ENCODE peak calls at places on chromosomes 3 and 15, in six cellular contexts. One of them, this sample, is unnamed.

GRCh38 chr15:42490246-42490742 is 647 bp downstream of the ZNF106 start:
- DNase-seq in amniotic stem cell: no peak
- DNase-seq in HEK293T: peak; percentile 5
- DNase-seq in RWPE1: peak; percentile 26
- DNase-seq in ELR: peak; percentile 26
- DNase-seq in CD4-positive, alpha-beta T cell: no peak
- DNase-seq in this sample: peak; percentile 8

GRCh38 chr15:79994651-79995050 is 23.7 kb upstream of the BCL2A1 start:
- DNase-seq in amniotic stem cell: no peak
- DNase-seq in HEK293T: no peak
- DNase-seq in RWPE1: no peak
- DNase-seq in ELR: peak; percentile 66
- DNase-seq in CD4-positive, alpha-beta T cell: no peak
- DNase-seq in this sample: peak; percentile 34

GRCh38 chr3:194078046-194078445 is 57.9 kb upstream of the HES1 start:
- DNase-seq in amniotic stem cell: no peak
- DNase-seq in HEK293T: no peak
- DNase-seq in RWPE1: no peak
- DNase-seq in ELR: no peak
- DNase-seq in CD4-positive, alpha-beta T cell: no peak
- DNase-seq in this sample: no peak

GRCh38 chr15:65094294-65094995 is 17.9 kb downstream of the KBTBD13 start:
- DNase-seq in amniotic stem cell: no peak
- DNase-seq in HEK293T: no peak
- DNase-seq in RWPE1: no peak
- DNase-seq in ELR: no peak
- DNase-seq in CD4-positive, alpha-beta T cell: no peak
- DNase-seq in this sample: no peak

GRCh38 chr3:52495777-52496602 is 852 bp downstream of the STAB1 start:
- DNase-seq in amniotic stem cell: no peak
- DNase-seq in HEK293T: no peak
- DNase-seq in RWPE1: no peak
- DNase-seq in ELR: peak; percentile 71
- DNase-seq in CD4-positive, alpha-beta T cell: no peak
- DNase-seq in this sample: peak; percentile 65

GRCh38 chr3:124699686-124700396 is 30.4 kb upstream of the UMPS start:
- DNase-seq in amniotic stem cell: no peak
- DNase-seq in HEK293T: no peak
- DNase-seq in RWPE1: no peak
- DNase-seq in ELR: no peak
- DNase-seq in CD4-positive, alpha-beta T cell: no peak
- DNase-seq in this sample: no peak

GRCh38 chr3:183008303-183008702 is 28.0 kb upstream of the DCUN1D1 start:
- DNase-seq in amniotic stem cell: no peak
- DNase-seq in HEK293T: no peak
- DNase-seq in RWPE1: no peak
- DNase-seq in ELR: no peak
- DNase-seq in CD4-positive, alpha-beta T cell: no peak
- DNase-seq in this sample: no peak

GRCh38 chr3:42351221-42351620 is 59.2 kb downstream of the LYZL4 start:
- DNase-seq in amniotic stem cell: no peak
- DNase-seq in HEK293T: no peak
- DNase-seq in RWPE1: no peak
- DNase-seq in ELR: no peak
- DNase-seq in CD4-positive, alpha-beta T cell: no peak
- DNase-seq in this sample: peak; percentile 32

GRCh38 chr15:83365370-83365938 is 81.0 kb upstream of the BNC1 start:
- DNase-seq in amniotic stem cell: no peak
- DNase-seq in HEK293T: peak; percentile 57
- DNase-seq in RWPE1: peak; percentile 76
- DNase-seq in ELR: peak; percentile 66
- DNase-seq in CD4-positive, alpha-beta T cell: no peak
- DNase-seq in this sample: peak; percentile 66

GRCh38 chr3:194205675-194206133 is 69.8 kb downstream of the HES1 start:
- DNase-seq in amniotic stem cell: no peak
- DNase-seq in HEK293T: peak; percentile 28
- DNase-seq in RWPE1: no peak
- DNase-seq in ELR: no peak
- DNase-seq in CD4-positive, alpha-beta T cell: no peak
- DNase-seq in this sample: no peak

GRCh38 chr3:149703474-149703873 is 45.6 kb upstream of the WWTR1 start:
- DNase-seq in amniotic stem cell: no peak
- DNase-seq in HEK293T: no peak
- DNase-seq in RWPE1: no peak
- DNase-seq in ELR: peak; percentile 57
- DNase-seq in CD4-positive, alpha-beta T cell: no peak
- DNase-seq in this sample: peak; percentile 77

GRCh38 chr3:73007992-73008712 is 11.5 kb downstream of the PPP4R2 start:
- DNase-seq in amniotic stem cell: no peak
- DNase-seq in HEK293T: no peak
- DNase-seq in RWPE1: no peak
- DNase-seq in ELR: peak; percentile 29
- DNase-seq in CD4-positive, alpha-beta T cell: no peak
- DNase-seq in this sample: peak; percentile 13

GRCh38 chr3:72255736-72256559 is 471.0 kb upstream of the PROK2 start:
- DNase-seq in amniotic stem cell: no peak
- DNase-seq in HEK293T: peak; percentile 25
- DNase-seq in RWPE1: peak; percentile 51
- DNase-seq in ELR: no peak
- DNase-seq in CD4-positive, alpha-beta T cell: peak; percentile 16
- DNase-seq in this sample: no peak

GRCh38 chr3:16114930-16115329 is 59.5 kb upstream of the GALNT15 start:
- DNase-seq in amniotic stem cell: no peak
- DNase-seq in HEK293T: no peak
- DNase-seq in RWPE1: no peak
- DNase-seq in ELR: no peak
- DNase-seq in CD4-positive, alpha-beta T cell: no peak
- DNase-seq in this sample: no peak

GRCh38 chr3:52851348-52851747 is 16.5 kb upstream of the MUSTN1 start:
- DNase-seq in amniotic stem cell: no peak
- DNase-seq in HEK293T: peak; percentile 78
- DNase-seq in RWPE1: peak; percentile 34
- DNase-seq in ELR: peak; percentile 64
- DNase-seq in CD4-positive, alpha-beta T cell: no peak
- DNase-seq in this sample: peak; percentile 32